ENCODE peak calls at places on chromosomes 5 and 9, in five cellular contexts. F, R, B, P and S are unnamed samples.
A peak's percentile ranks its signal among the peaks of the same experiment; 100 is the strongest.

GRCh38 chr5:22669345-22669744 is 183.8 kb downstream of the CDH12 start:
- DNase-seq in F (no peak), B (no peak), P (no peak), R (no peak), S (no peak)

GRCh38 chr9:124015091-124015660 is 3.6 kb downstream of the LHX2 start:
- DNase-seq in P (no peak), F (no peak), R (no peak), B (no peak), S (no peak)

GRCh38 chr5:159104759-159105317 is 5.1 kb upstream of the EBF1 start:
- DNase-seq in R (peak; percentile 12), P (no peak), F (no peak), B (no peak), S (no peak)

GRCh38 chr9:135614821-135615665 is 24.3 kb downstream of the GLT6D1 start:
- DNase-seq in B (no peak), P (no peak), R (no peak), F (no peak), S (no peak)

GRCh38 chr9:125650271-125650737 is 56.7 kb downstream of the MAPKAP1 start:
- DNase-seq in P (no peak), B (peak; percentile 64), F (no peak), R (no peak), S (no peak)

GRCh38 chr9:97556036-97556720 is 54.7 kb downstream of the TMOD1 start:
- DNase-seq in F (no peak), B (no peak), R (no peak), P (no peak), S (no peak)

GRCh38 chr9:95433096-95433852 is 83.5 kb downstream of the PTCH1 start:
- DNase-seq in F (no peak), B (no peak), P (no peak), R (no peak), S (no peak)

GRCh38 chr5:179763215-179763945 is 30.4 kb upstream of the LTC4S start:
- DNase-seq in R (peak; percentile 55), F (peak; percentile 50), P (peak; percentile 70), B (peak; percentile 87), S (peak; percentile 48)

GRCh38 chr5:21154526-21154925 is 1166.5 kb upstream of the CDH18 start:
- DNase-seq in R (no peak), F (no peak), B (peak; percentile 18), P (no peak), S (no peak)

GRCh38 chr9:34384368-34385165 is 7.9 kb upstream of the MYORG start:
- DNase-seq in B (no peak), R (no peak), F (no peak), P (no peak), S (no peak)

GRCh38 chr9:96317335-96317980 is 15.5 kb upstream of the HSD17B3 start:
- DNase-seq in F (peak; percentile 64), R (peak; percentile 56), P (peak; percentile 67), B (peak; percentile 25), S (peak; percentile 53)

GRCh38 chr5:109412981-109413402 is 3.2 kb upstream of the PJA2 start:
- DNase-seq in P (no peak), F (no peak), R (no peak), B (no peak), S (no peak)

GRCh38 chr5:98433022-98433421 is 340.4 kb upstream of the RGMB start:
- DNase-seq in F (no peak), P (no peak), R (no peak), B (no peak), S (no peak)

GRCh38 chr9:128714586-128715435 is 9.1 kb downstream of the ZDHHC12 start:
- DNase-seq in P (no peak), F (no peak), R (no peak), B (no peak), S (no peak)

GRCh38 chr9:78280982-78281668 is 15.8 kb upstream of the PSAT1 start:
- DNase-seq in R (no peak), P (peak; percentile 89), B (peak; percentile 85), F (peak; percentile 83), S (no peak)

DNA sequence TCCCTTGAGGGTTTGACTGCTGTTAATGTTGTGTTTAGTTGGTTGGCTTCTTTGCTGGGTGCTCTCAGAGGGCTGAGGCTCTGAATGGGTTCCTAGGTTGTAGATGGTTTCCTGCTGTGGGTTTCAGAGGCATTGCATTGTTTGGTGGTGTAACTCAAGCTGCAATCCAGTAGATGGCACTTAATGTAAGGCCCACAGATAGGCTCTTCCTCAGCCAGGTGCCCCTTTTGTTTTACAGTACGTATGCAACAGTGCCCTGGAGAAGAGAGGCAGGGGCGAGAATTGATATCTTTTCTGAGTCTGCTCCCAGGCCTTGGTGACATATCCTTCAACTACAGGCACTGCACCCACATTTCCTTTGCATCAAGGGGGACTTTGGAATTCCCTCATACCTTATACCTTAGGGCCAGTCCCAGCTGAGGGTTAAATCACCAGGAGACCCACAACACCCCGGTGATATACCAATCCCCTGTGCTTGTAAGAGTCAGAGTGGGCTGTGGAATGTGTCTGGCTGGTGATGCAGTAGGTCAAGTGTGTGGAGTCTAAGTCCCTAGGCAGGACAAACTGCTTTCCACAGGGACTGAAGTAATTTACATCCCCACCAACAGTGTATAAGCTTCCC is 7.0 kb upstream of the UGT3A2 start:
- DNase-seq in F (no peak), R (no peak), B (no peak), P (no peak), S (no peak)
- TF ChIP-seq CTCF in F (no peak), R (no peak), B (no peak), P (no peak), S (no peak)

DNA sequence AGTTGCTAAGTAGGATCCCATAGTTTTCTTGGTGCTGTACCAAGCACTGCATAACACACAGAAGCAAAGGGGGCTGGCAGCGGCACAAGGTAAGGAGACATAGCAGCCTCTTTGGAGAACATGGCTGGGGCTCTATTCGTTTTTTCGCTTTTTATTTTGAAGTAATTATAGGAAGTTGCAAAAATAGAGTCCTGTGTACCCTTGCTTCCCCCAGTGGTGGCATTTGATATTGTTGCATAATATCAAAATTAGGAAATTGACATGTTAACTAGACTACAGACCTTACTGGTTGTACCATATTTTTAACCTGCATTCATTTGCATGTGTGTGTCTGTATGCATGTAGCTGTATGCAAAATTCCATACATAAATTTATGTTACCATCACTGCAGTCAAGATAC is 6.6 kb upstream of the UBQLN1 start:
- DNase-seq in P (no peak), R (no peak), B (no peak), F (no peak), S (no peak)
- TF ChIP-seq CTCF in P (peak; percentile 11), R (peak; percentile 47), B (peak; percentile 23), F (peak; percentile 25), S (peak; percentile 38)

GRCh38 chr5:140261403-140262171 is 41.3 kb downstream of the PFDN1 start:
- DNase-seq in P (peak; percentile 79), R (no peak), F (peak; percentile 69), B (peak; percentile 85), S (no peak)
- TF ChIP-seq CTCF in P (no peak), R (no peak), F (peak; percentile 20), B (no peak), S (no peak)

GRCh38 chr5:142540774-142541466 is 145.0 kb downstream of the FGF1 start:
- DNase-seq in F (peak; percentile 66), R (no peak), P (no peak), B (peak; percentile 26), S (no peak)

GRCh38 chr5:142542906-142543305 is 143.0 kb downstream of the FGF1 start:
- DNase-seq in B (peak; percentile 17), P (no peak), R (no peak), F (no peak), S (no peak)

GRCh38 chr5:142537938-142538337 is 148.0 kb downstream of the FGF1 start:
- DNase-seq in P (no peak), R (no peak), B (no peak), F (no peak), S (no peak)

GRCh38 chr5:142543951-142544753 is 141.7 kb downstream of the FGF1 start:
- DNase-seq in R (no peak), P (no peak), B (peak; percentile 21), F (no peak), S (no peak)

DNA sequence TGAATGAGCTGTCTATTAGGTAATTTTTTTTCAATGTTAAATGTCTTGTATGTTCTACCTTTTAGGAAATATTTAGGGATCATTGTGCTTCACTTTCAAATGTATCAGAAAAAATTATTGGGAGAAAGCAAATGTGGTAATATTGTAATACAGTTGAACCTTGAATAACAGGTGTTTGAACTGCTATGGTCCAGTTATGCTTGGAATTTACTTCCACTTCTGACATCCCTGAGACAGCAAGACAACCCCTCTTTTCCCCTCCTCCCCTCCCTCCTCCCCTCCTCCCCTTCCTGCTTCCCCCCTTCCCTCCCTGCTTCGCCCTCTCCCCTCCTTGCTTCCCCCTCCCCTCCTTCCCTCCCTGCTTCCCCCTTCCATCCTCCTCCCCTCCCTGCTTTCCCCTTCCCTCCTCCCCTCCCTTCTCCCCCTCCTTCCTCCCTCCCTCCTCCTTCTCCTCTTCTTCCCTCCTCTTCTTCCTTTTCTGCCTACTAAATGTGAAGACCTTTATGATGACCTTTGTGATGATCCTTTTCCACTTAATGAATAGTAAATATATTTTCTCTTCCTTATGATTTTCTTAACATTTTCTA is 146.6 kb downstream of the FGF1 start:
- DNase-seq in F (no peak), P (no peak), B (no peak), R (no peak), S (no peak)
- TF ChIP-seq CTCF in F (no peak), P (no peak), B (no peak), R (no peak), S (no peak)

GRCh38 chr5:33639478-33639877 is 198.7 kb downstream of the TARS1 start:
- DNase-seq in P (no peak), F (no peak), R (no peak), B (no peak), S (no peak)
- TF ChIP-seq CTCF in P (no peak), F (no peak), R (no peak), B (no peak), S (no peak)

DNA sequence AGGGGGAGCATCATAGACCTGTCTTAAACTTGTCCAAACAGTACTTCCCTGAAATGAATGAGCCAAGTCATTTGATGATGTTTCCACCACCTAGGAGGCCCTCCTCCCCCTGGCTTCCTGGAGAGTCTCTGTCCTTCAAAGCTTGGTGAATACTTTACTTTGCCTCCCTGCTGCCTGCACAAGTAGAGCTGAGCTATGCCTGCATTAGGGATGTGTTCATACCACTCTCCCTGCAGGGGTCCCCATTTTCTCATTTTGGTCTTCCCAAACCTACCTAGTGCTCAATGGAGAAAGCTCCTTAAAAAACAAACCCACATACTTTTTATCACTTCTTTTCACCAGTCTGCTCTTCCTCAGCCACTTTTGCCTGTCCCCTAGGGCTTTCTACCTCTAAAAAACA is 7.7 kb downstream of the CCNI2 start:
- DNase-seq in R (peak; percentile 24), P (no peak), B (no peak), F (no peak), S (no peak)
- TF ChIP-seq CTCF in R (no peak), P (no peak), B (peak; percentile 11), F (peak; percentile 38), S (peak; percentile 37)